ENCODE peak calls at places on chromosomes 13 and 19, in nine cellular contexts. One of them, this sample, is unnamed.

GRCh38 chr19:23402388-23402787 is 7.1 kb upstream of the ZNF91 start:
- DNase-seq in left colon: no peak
- DNase-seq in endothelial cell: no peak
- DNase-seq in right atrium auricular region: no peak
- DNase-seq in stimulated activated CD4-positive, alpha-beta T cell treated with anti-CD3 and anti-CD28 coated beads, Interleukin-1b, Interleukin-23, amount 100 ng/mL, for 24 hours: no peak
- DNase-seq in NCI-H774: no peak
- DNase-seq in CD4-positive, alpha-beta T cell: no peak
- DNase-seq in COR-L47: no peak
- DNase-seq in nephron progenitor cell: no peak
- DNase-seq in this sample: no peak

GRCh38 chr19:33477781-33478180 is 43.8 kb downstream of the PEPD start:
- DNase-seq in left colon: no peak
- DNase-seq in endothelial cell: no peak
- DNase-seq in right atrium auricular region: no peak
- DNase-seq in stimulated activated CD4-positive, alpha-beta T cell treated with anti-CD3 and anti-CD28 coated beads, Interleukin-1b, Interleukin-23, amount 100 ng/mL, for 24 hours: no peak
- DNase-seq in NCI-H774: no peak
- DNase-seq in CD4-positive, alpha-beta T cell: no peak
- DNase-seq in COR-L47: no peak
- DNase-seq in nephron progenitor cell: no peak
- DNase-seq in this sample: no peak

GRCh38 chr13:26370495-26370990 is 116.6 kb downstream of the CDK8 start:
- DNase-seq in left colon: no peak
- DNase-seq in endothelial cell: no peak
- DNase-seq in right atrium auricular region: no peak
- DNase-seq in stimulated activated CD4-positive, alpha-beta T cell treated with anti-CD3 and anti-CD28 coated beads, Interleukin-1b, Interleukin-23, amount 100 ng/mL, for 24 hours: no peak
- DNase-seq in NCI-H774: no peak
- DNase-seq in CD4-positive, alpha-beta T cell: no peak
- DNase-seq in COR-L47: no peak
- DNase-seq in nephron progenitor cell: no peak
- DNase-seq in this sample: no peak

GRCh38 chr13:106423530-106423929 is 111.9 kb downstream of the EFNB2 start:
- DNase-seq in left colon: no peak
- DNase-seq in endothelial cell: no peak
- DNase-seq in right atrium auricular region: no peak
- DNase-seq in stimulated activated CD4-positive, alpha-beta T cell treated with anti-CD3 and anti-CD28 coated beads, Interleukin-1b, Interleukin-23, amount 100 ng/mL, for 24 hours: no peak
- DNase-seq in NCI-H774: no peak
- DNase-seq in CD4-positive, alpha-beta T cell: no peak
- DNase-seq in COR-L47: no peak
- DNase-seq in nephron progenitor cell: peak; percentile 74
- DNase-seq in this sample: no peak

GRCh38 chr13:51966186-51966585 is 45.1 kb downstream of the ATP7B start:
- DNase-seq in left colon: no peak
- DNase-seq in endothelial cell: no peak
- DNase-seq in right atrium auricular region: no peak
- DNase-seq in stimulated activated CD4-positive, alpha-beta T cell treated with anti-CD3 and anti-CD28 coated beads, Interleukin-1b, Interleukin-23, amount 100 ng/mL, for 24 hours: no peak
- DNase-seq in NCI-H774: no peak
- DNase-seq in CD4-positive, alpha-beta T cell: no peak
- DNase-seq in COR-L47: no peak
- DNase-seq in nephron progenitor cell: no peak
- DNase-seq in this sample: no peak

GRCh38 chr13:97298816-97299215 is 76.7 kb downstream of the MBNL2 start:
- DNase-seq in left colon: no peak
- DNase-seq in endothelial cell: no peak
- DNase-seq in right atrium auricular region: no peak
- DNase-seq in stimulated activated CD4-positive, alpha-beta T cell treated with anti-CD3 and anti-CD28 coated beads, Interleukin-1b, Interleukin-23, amount 100 ng/mL, for 24 hours: no peak
- DNase-seq in NCI-H774: no peak
- DNase-seq in CD4-positive, alpha-beta T cell: no peak
- DNase-seq in COR-L47: no peak
- DNase-seq in nephron progenitor cell: no peak
- DNase-seq in this sample: no peak

GRCh38 chr13:112116187-112116950 is 49.4 kb downstream of the SOX1 start:
- DNase-seq in left colon: no peak
- DNase-seq in endothelial cell: no peak
- DNase-seq in right atrium auricular region: no peak
- DNase-seq in stimulated activated CD4-positive, alpha-beta T cell treated with anti-CD3 and anti-CD28 coated beads, Interleukin-1b, Interleukin-23, amount 100 ng/mL, for 24 hours: no peak
- DNase-seq in NCI-H774: no peak
- DNase-seq in CD4-positive, alpha-beta T cell: no peak
- DNase-seq in COR-L47: no peak
- DNase-seq in nephron progenitor cell: no peak
- DNase-seq in this sample: no peak

GRCh38 chr19:45130888-45131615 is 29.7 kb downstream of the NKPD1 start:
- DNase-seq in left colon: peak; percentile 45
- DNase-seq in endothelial cell: no peak
- DNase-seq in right atrium auricular region: no peak
- DNase-seq in stimulated activated CD4-positive, alpha-beta T cell treated with anti-CD3 and anti-CD28 coated beads, Interleukin-1b, Interleukin-23, amount 100 ng/mL, for 24 hours: no peak
- DNase-seq in NCI-H774: peak; percentile 86
- DNase-seq in CD4-positive, alpha-beta T cell: no peak
- DNase-seq in COR-L47: peak; percentile 97
- DNase-seq in nephron progenitor cell: peak; percentile 38
- DNase-seq in this sample: no peak

GRCh38 chr13:36193151-36193855 is 21.1 kb downstream of the SOHLH2 start:
- DNase-seq in left colon: no peak
- DNase-seq in endothelial cell: no peak
- DNase-seq in right atrium auricular region: no peak
- DNase-seq in stimulated activated CD4-positive, alpha-beta T cell treated with anti-CD3 and anti-CD28 coated beads, Interleukin-1b, Interleukin-23, amount 100 ng/mL, for 24 hours: no peak
- DNase-seq in NCI-H774: no peak
- DNase-seq in CD4-positive, alpha-beta T cell: no peak
- DNase-seq in COR-L47: peak; percentile 84
- DNase-seq in nephron progenitor cell: no peak
- DNase-seq in this sample: no peak

GRCh38 chr13:73060251-73061160 is 1.7 kb downstream of the KLF5 start:
- DNase-seq in left colon: no peak
- DNase-seq in endothelial cell: no peak
- DNase-seq in right atrium auricular region: no peak
- DNase-seq in stimulated activated CD4-positive, alpha-beta T cell treated with anti-CD3 and anti-CD28 coated beads, Interleukin-1b, Interleukin-23, amount 100 ng/mL, for 24 hours: no peak
- DNase-seq in NCI-H774: no peak
- DNase-seq in CD4-positive, alpha-beta T cell: no peak
- DNase-seq in COR-L47: peak; percentile 24
- DNase-seq in nephron progenitor cell: peak; percentile 12
- DNase-seq in this sample: peak; percentile 51

GRCh38 chr19:37329686-37330085 is 41.2 kb upstream of the ZNF527 start:
- DNase-seq in left colon: no peak
- DNase-seq in endothelial cell: peak; percentile 10
- DNase-seq in right atrium auricular region: no peak
- DNase-seq in stimulated activated CD4-positive, alpha-beta T cell treated with anti-CD3 and anti-CD28 coated beads, Interleukin-1b, Interleukin-23, amount 100 ng/mL, for 24 hours: no peak
- DNase-seq in NCI-H774: no peak
- DNase-seq in CD4-positive, alpha-beta T cell: no peak
- DNase-seq in COR-L47: peak; percentile 14
- DNase-seq in nephron progenitor cell: no peak
- DNase-seq in this sample: no peak